ENCODE peak calls at places on chromosomes 16 and 17, in seven cellular contexts. One of them, this sample, is unnamed.

GRCh38 chr17:16258916-16259315 is 41.9 kb downstream of the PIGL start:
- DNase-seq in T-helper 9 cell: no peak
- DNase-seq in GM12864: no peak
- DNase-seq in OCI-LY7: no peak
- DNase-seq in stimulated activated CD4-positive, alpha-beta T cell treated with anti-CD3 and anti-CD28 coated beads, Interleukin-15, amount 100 ng/mL, for 1 hour: no peak
- DNase-seq in SK-N-SH: no peak
- DNase-seq in AG08396: no peak
- DNase-seq in this sample: no peak

GRCh38 chr16:71894229-71894920 is 956 bp upstream of the IST1 start:
- DNase-seq in OCI-LY7: peak
- DNase-seq in stimulated activated CD4-positive, alpha-beta T cell treated with anti-CD3 and anti-CD28 coated beads, Interleukin-15, amount 100 ng/mL, for 1 hour: no peak
- DNase-seq in SK-N-SH: peak
- DNase-seq in GM12864: no peak
- DNase-seq in AG08396: peak
- DNase-seq in T-helper 9 cell: peak
- DNase-seq in this sample: peak

GRCh38 chr17:10059684-10060211 is 138.7 kb downstream of the GAS7 start:
- DNase-seq in SK-N-SH: no peak
- DNase-seq in stimulated activated CD4-positive, alpha-beta T cell treated with anti-CD3 and anti-CD28 coated beads, Interleukin-15, amount 100 ng/mL, for 1 hour: no peak
- DNase-seq in T-helper 9 cell: no peak
- DNase-seq in OCI-LY7: no peak
- DNase-seq in GM12864: peak
- DNase-seq in AG08396: no peak
- DNase-seq in this sample: no peak

GRCh38 chr16:49776085-49776501 is 79.8 kb downstream of the ZNF423 start:
- DNase-seq in stimulated activated CD4-positive, alpha-beta T cell treated with anti-CD3 and anti-CD28 coated beads, Interleukin-15, amount 100 ng/mL, for 1 hour: no peak
- DNase-seq in T-helper 9 cell: no peak
- DNase-seq in OCI-LY7: no peak
- DNase-seq in GM12864: no peak
- DNase-seq in AG08396: no peak
- DNase-seq in SK-N-SH: peak
- DNase-seq in this sample: no peak

GRCh38 chr17:79940381-79941087 is 95.1 kb downstream of the TBC1D16 start:
- DNase-seq in T-helper 9 cell: no peak
- DNase-seq in SK-N-SH: no peak
- DNase-seq in OCI-LY7: no peak
- DNase-seq in AG08396: no peak
- DNase-seq in stimulated activated CD4-positive, alpha-beta T cell treated with anti-CD3 and anti-CD28 coated beads, Interleukin-15, amount 100 ng/mL, for 1 hour: no peak
- DNase-seq in GM12864: no peak
- DNase-seq in this sample: no peak

GRCh38 chr16:66481943-66482390 is 54.9 kb downstream of the BEAN1 start:
- DNase-seq in stimulated activated CD4-positive, alpha-beta T cell treated with anti-CD3 and anti-CD28 coated beads, Interleukin-15, amount 100 ng/mL, for 1 hour: no peak
- DNase-seq in AG08396: no peak
- DNase-seq in T-helper 9 cell: no peak
- DNase-seq in OCI-LY7: no peak
- DNase-seq in SK-N-SH: no peak
- DNase-seq in GM12864: no peak
- DNase-seq in this sample: no peak

GRCh38 chr16:85946680-85947510 is 47.9 kb downstream of the IRF8 start:
- DNase-seq in AG08396: no peak
- DNase-seq in stimulated activated CD4-positive, alpha-beta T cell treated with anti-CD3 and anti-CD28 coated beads, Interleukin-15, amount 100 ng/mL, for 1 hour: no peak
- DNase-seq in GM12864: no peak
- DNase-seq in SK-N-SH: no peak
- DNase-seq in OCI-LY7: no peak
- DNase-seq in T-helper 9 cell: no peak
- DNase-seq in this sample: no peak

GRCh38 chr16:19071811-19072777 is 4.7 kb downstream of the COQ7 start:
- DNase-seq in AG08396: peak
- DNase-seq in stimulated activated CD4-positive, alpha-beta T cell treated with anti-CD3 and anti-CD28 coated beads, Interleukin-15, amount 100 ng/mL, for 1 hour: no peak
- DNase-seq in OCI-LY7: peak
- DNase-seq in T-helper 9 cell: peak
- DNase-seq in GM12864: no peak
- DNase-seq in SK-N-SH: peak
- DNase-seq in this sample: peak

GRCh38 chr17:47204722-47205418 is 4.3 kb upstream of the MYL4 start:
- DNase-seq in SK-N-SH: no peak
- DNase-seq in GM12864: peak
- DNase-seq in AG08396: no peak
- DNase-seq in stimulated activated CD4-positive, alpha-beta T cell treated with anti-CD3 and anti-CD28 coated beads, Interleukin-15, amount 100 ng/mL, for 1 hour: no peak
- DNase-seq in OCI-LY7: peak
- DNase-seq in T-helper 9 cell: no peak
- DNase-seq in this sample: peak

GRCh38 chr16:77788196-77789084 is at the start of gene VAT1L:
- DNase-seq in SK-N-SH: peak
- DNase-seq in stimulated activated CD4-positive, alpha-beta T cell treated with anti-CD3 and anti-CD28 coated beads, Interleukin-15, amount 100 ng/mL, for 1 hour: no peak
- DNase-seq in T-helper 9 cell: no peak
- DNase-seq in GM12864: no peak
- DNase-seq in AG08396: peak
- DNase-seq in OCI-LY7: no peak
- DNase-seq in this sample: peak

GRCh38 chr17:69597898-69598692 is 183.6 kb downstream of the MAP2K6 start:
- DNase-seq in SK-N-SH: no peak
- DNase-seq in OCI-LY7: no peak
- DNase-seq in AG08396: peak
- DNase-seq in GM12864: no peak
- DNase-seq in T-helper 9 cell: no peak
- DNase-seq in stimulated activated CD4-positive, alpha-beta T cell treated with anti-CD3 and anti-CD28 coated beads, Interleukin-15, amount 100 ng/mL, for 1 hour: no peak
- DNase-seq in this sample: peak

GRCh38 chr17:38568274-38568673 is 37.5 kb downstream of the SRCIN1 start:
- DNase-seq in GM12864: no peak
- DNase-seq in SK-N-SH: no peak
- DNase-seq in OCI-LY7: no peak
- DNase-seq in stimulated activated CD4-positive, alpha-beta T cell treated with anti-CD3 and anti-CD28 coated beads, Interleukin-15, amount 100 ng/mL, for 1 hour: no peak
- DNase-seq in AG08396: no peak
- DNase-seq in T-helper 9 cell: no peak
- DNase-seq in this sample: no peak

GRCh38 chr17:82085931-82086764 is 11.9 kb downstream of the FASN start:
- DNase-seq in T-helper 9 cell: no peak
- DNase-seq in GM12864: no peak
- DNase-seq in SK-N-SH: no peak
- DNase-seq in AG08396: no peak
- DNase-seq in stimulated activated CD4-positive, alpha-beta T cell treated with anti-CD3 and anti-CD28 coated beads, Interleukin-15, amount 100 ng/mL, for 1 hour: no peak
- DNase-seq in OCI-LY7: no peak
- DNase-seq in this sample: no peak

GRCh38 chr17:78528541-78528940 is 48.7 kb downstream of the DNAH17 start:
- DNase-seq in AG08396: no peak
- DNase-seq in OCI-LY7: no peak
- DNase-seq in T-helper 9 cell: no peak
- DNase-seq in SK-N-SH: no peak
- DNase-seq in stimulated activated CD4-positive, alpha-beta T cell treated with anti-CD3 and anti-CD28 coated beads, Interleukin-15, amount 100 ng/mL, for 1 hour: no peak
- DNase-seq in GM12864: no peak
- DNase-seq in this sample: no peak

GRCh38 chr16:27221576-27222498 is 18.5 kb downstream of the KDM8 start:
- DNase-seq in OCI-LY7: no peak
- DNase-seq in T-helper 9 cell: no peak
- DNase-seq in AG08396: peak
- DNase-seq in GM12864: no peak
- DNase-seq in SK-N-SH: no peak
- DNase-seq in stimulated activated CD4-positive, alpha-beta T cell treated with anti-CD3 and anti-CD28 coated beads, Interleukin-15, amount 100 ng/mL, for 1 hour: no peak
- DNase-seq in this sample: peak

GRCh38 chr17:57142925-57143324 is 57.9 kb downstream of the AKAP1 start:
- DNase-seq in OCI-LY7: no peak
- DNase-seq in SK-N-SH: no peak
- DNase-seq in AG08396: peak
- DNase-seq in stimulated activated CD4-positive, alpha-beta T cell treated with anti-CD3 and anti-CD28 coated beads, Interleukin-15, amount 100 ng/mL, for 1 hour: no peak
- DNase-seq in T-helper 9 cell: no peak
- DNase-seq in GM12864: no peak
- DNase-seq in this sample: peak

GRCh38 chr16:64417711-64418227 is 704.1 kb downstream of the CDH11 start:
- DNase-seq in OCI-LY7: no peak
- DNase-seq in stimulated activated CD4-positive, alpha-beta T cell treated with anti-CD3 and anti-CD28 coated beads, Interleukin-15, amount 100 ng/mL, for 1 hour: no peak
- DNase-seq in T-helper 9 cell: no peak
- DNase-seq in GM12864: no peak
- DNase-seq in AG08396: no peak
- DNase-seq in SK-N-SH: no peak
- DNase-seq in this sample: peak

GRCh38 chr17:17623904-17624303 is 32.4 kb upstream of the PEMT start:
- DNase-seq in SK-N-SH: no peak
- DNase-seq in AG08396: no peak
- DNase-seq in OCI-LY7: no peak
- DNase-seq in GM12864: no peak
- DNase-seq in stimulated activated CD4-positive, alpha-beta T cell treated with anti-CD3 and anti-CD28 coated beads, Interleukin-15, amount 100 ng/mL, for 1 hour: no peak
- DNase-seq in T-helper 9 cell: no peak
- DNase-seq in this sample: no peak

GRCh38 chr17:75695830-75696271 is 25.4 kb upstream of the ITGB4 start:
- DNase-seq in stimulated activated CD4-positive, alpha-beta T cell treated with anti-CD3 and anti-CD28 coated beads, Interleukin-15, amount 100 ng/mL, for 1 hour: no peak
- DNase-seq in AG08396: no peak
- DNase-seq in GM12864: no peak
- DNase-seq in OCI-LY7: no peak
- DNase-seq in T-helper 9 cell: no peak
- DNase-seq in SK-N-SH: no peak
- DNase-seq in this sample: no peak

GRCh38 chr16:19432429-19432828 is 14.7 kb downstream of the TMC5 start:
- DNase-seq in T-helper 9 cell: no peak
- DNase-seq in AG08396: no peak
- DNase-seq in GM12864: no peak
- DNase-seq in stimulated activated CD4-positive, alpha-beta T cell treated with anti-CD3 and anti-CD28 coated beads, Interleukin-15, amount 100 ng/mL, for 1 hour: no peak
- DNase-seq in OCI-LY7: no peak
- DNase-seq in SK-N-SH: no peak
- DNase-seq in this sample: no peak

GRCh38 chr16:68069511-68070248 is 15.5 kb upstream of the NFATC3 start:
- DNase-seq in AG08396: no peak
- DNase-seq in OCI-LY7: no peak
- DNase-seq in SK-N-SH: no peak
- DNase-seq in T-helper 9 cell: no peak
- DNase-seq in stimulated activated CD4-positive, alpha-beta T cell treated with anti-CD3 and anti-CD28 coated beads, Interleukin-15, amount 100 ng/mL, for 1 hour: no peak
- DNase-seq in GM12864: no peak
- DNase-seq in this sample: no peak

GRCh38 chr17:36529121-36529520 is 5.5 kb downstream of the MYO19 start:
- DNase-seq in T-helper 9 cell: no peak
- DNase-seq in GM12864: no peak
- DNase-seq in AG08396: peak
- DNase-seq in OCI-LY7: no peak
- DNase-seq in stimulated activated CD4-positive, alpha-beta T cell treated with anti-CD3 and anti-CD28 coated beads, Interleukin-15, amount 100 ng/mL, for 1 hour: no peak
- DNase-seq in SK-N-SH: no peak
- DNase-seq in this sample: peak

GRCh38 chr16:20049831-20050230 is 23.9 kb downstream of the GPR139 start:
- DNase-seq in OCI-LY7: no peak
- DNase-seq in T-helper 9 cell: no peak
- DNase-seq in SK-N-SH: no peak
- DNase-seq in GM12864: no peak
- DNase-seq in AG08396: no peak
- DNase-seq in stimulated activated CD4-positive, alpha-beta T cell treated with anti-CD3 and anti-CD28 coated beads, Interleukin-15, amount 100 ng/mL, for 1 hour: no peak
- DNase-seq in this sample: no peak

GRCh38 chr17:48351916-48352332 is 78.1 kb downstream of the SKAP1 start:
- DNase-seq in stimulated activated CD4-positive, alpha-beta T cell treated with anti-CD3 and anti-CD28 coated beads, Interleukin-15, amount 100 ng/mL, for 1 hour: no peak
- DNase-seq in AG08396: peak
- DNase-seq in OCI-LY7: peak
- DNase-seq in SK-N-SH: peak
- DNase-seq in GM12864: peak
- DNase-seq in T-helper 9 cell: no peak
- DNase-seq in this sample: peak

GRCh38 chr17:64736804-64737492 is 74.8 kb upstream of the SMURF2 start:
- DNase-seq in AG08396: no peak
- DNase-seq in T-helper 9 cell: peak
- DNase-seq in GM12864: no peak
- DNase-seq in SK-N-SH: peak
- DNase-seq in OCI-LY7: peak
- DNase-seq in stimulated activated CD4-positive, alpha-beta T cell treated with anti-CD3 and anti-CD28 coated beads, Interleukin-15, amount 100 ng/mL, for 1 hour: no peak
- DNase-seq in this sample: no peak

GRCh38 chr16:21698169-21699032 is 34.6 kb downstream of the OTOA start:
- DNase-seq in GM12864: no peak
- DNase-seq in SK-N-SH: no peak
- DNase-seq in T-helper 9 cell: no peak
- DNase-seq in AG08396: no peak
- DNase-seq in OCI-LY7: no peak
- DNase-seq in stimulated activated CD4-positive, alpha-beta T cell treated with anti-CD3 and anti-CD28 coated beads, Interleukin-15, amount 100 ng/mL, for 1 hour: no peak
- DNase-seq in this sample: no peak

GRCh38 chr17:45121055-45121454 is 11.3 kb downstream of the PLCD3 start:
- DNase-seq in AG08396: no peak
- DNase-seq in stimulated activated CD4-positive, alpha-beta T cell treated with anti-CD3 and anti-CD28 coated beads, Interleukin-15, amount 100 ng/mL, for 1 hour: no peak
- DNase-seq in SK-N-SH: no peak
- DNase-seq in OCI-LY7: no peak
- DNase-seq in GM12864: no peak
- DNase-seq in T-helper 9 cell: no peak
- DNase-seq in this sample: no peak

GRCh38 chr16:2194166-2194834 is 2.1 kb downstream of the CASKIN1 start:
- DNase-seq in AG08396: peak
- DNase-seq in OCI-LY7: no peak
- DNase-seq in SK-N-SH: no peak
- DNase-seq in stimulated activated CD4-positive, alpha-beta T cell treated with anti-CD3 and anti-CD28 coated beads, Interleukin-15, amount 100 ng/mL, for 1 hour: no peak
- DNase-seq in T-helper 9 cell: no peak
- DNase-seq in GM12864: no peak
- DNase-seq in this sample: no peak

GRCh38 chr16:56451753-56452689 is 667 bp downstream of the OGFOD1 start:
- DNase-seq in SK-N-SH: peak
- DNase-seq in AG08396: peak
- DNase-seq in OCI-LY7: peak
- DNase-seq in stimulated activated CD4-positive, alpha-beta T cell treated with anti-CD3 and anti-CD28 coated beads, Interleukin-15, amount 100 ng/mL, for 1 hour: no peak
- DNase-seq in T-helper 9 cell: no peak
- DNase-seq in GM12864: no peak
- DNase-seq in this sample: peak

GRCh38 chr16:71562552-71562951 is 14.3 kb downstream of the TAT start:
- DNase-seq in T-helper 9 cell: no peak
- DNase-seq in SK-N-SH: no peak
- DNase-seq in GM12864: no peak
- DNase-seq in OCI-LY7: no peak
- DNase-seq in stimulated activated CD4-positive, alpha-beta T cell treated with anti-CD3 and anti-CD28 coated beads, Interleukin-15, amount 100 ng/mL, for 1 hour: no peak
- DNase-seq in AG08396: no peak
- DNase-seq in this sample: no peak

GRCh38 chr17:16352303-16352837 is 899 bp downstream of the CENPV start:
- DNase-seq in stimulated activated CD4-positive, alpha-beta T cell treated with anti-CD3 and anti-CD28 coated beads, Interleukin-15, amount 100 ng/mL, for 1 hour: no peak
- DNase-seq in GM12864: no peak
- DNase-seq in OCI-LY7: peak
- DNase-seq in T-helper 9 cell: peak
- DNase-seq in AG08396: peak
- DNase-seq in SK-N-SH: peak
- DNase-seq in this sample: peak

GRCh38 chr16:346587-346986 is 5.9 kb downstream of the AXIN1 start:
- DNase-seq in AG08396: no peak
- DNase-seq in stimulated activated CD4-positive, alpha-beta T cell treated with anti-CD3 and anti-CD28 coated beads, Interleukin-15, amount 100 ng/mL, for 1 hour: no peak
- DNase-seq in SK-N-SH: no peak
- DNase-seq in OCI-LY7: no peak
- DNase-seq in GM12864: no peak
- DNase-seq in T-helper 9 cell: no peak
- DNase-seq in this sample: no peak

GRCh38 chr17:32625971-32626370 is 139.2 kb downstream of the CDK5R1 start:
- DNase-seq in T-helper 9 cell: no peak
- DNase-seq in AG08396: no peak
- DNase-seq in SK-N-SH: no peak
- DNase-seq in stimulated activated CD4-positive, alpha-beta T cell treated with anti-CD3 and anti-CD28 coated beads, Interleukin-15, amount 100 ng/mL, for 1 hour: no peak
- DNase-seq in OCI-LY7: no peak
- DNase-seq in GM12864: no peak
- DNase-seq in this sample: no peak